ENCODE peak calls at places on chromosomes 16 and 17, in eight cellular contexts. O, U, R, F, Y, K, Z and N are unnamed samples.

GRCh38 chr16:72372082-72372615 is 200.2 kb upstream of the PMFBP1 start:
- DNase-seq in R (no peak), F (no peak), Z (no peak), Y (no peak), O (peak; percentile 4), U (no peak), K (no peak), N (no peak)

GRCh38 chr17:15354256-15354655 is 12.9 kb upstream of the TEKT3 start:
- DNase-seq in F (no peak), O (no peak), K (no peak), Y (no peak), Z (no peak), R (no peak), U (no peak), N (no peak)

GRCh38 chr16:24748242-24748641 is 18.8 kb downstream of the TNRC6A start:
- DNase-seq in O (no peak), U (no peak), K (peak; percentile 41), Y (peak; percentile 93), Z (peak; percentile 97), R (no peak), F (peak; percentile 91), N (peak; percentile 88)

GRCh38 chr17:77783991-77784820 is 174.3 kb upstream of the TNRC6C start:
- DNase-seq in R (no peak), Y (no peak), O (no peak), F (no peak), U (peak; percentile 87), K (no peak), Z (no peak), N (no peak)

GRCh38 chr16:48864055-48864454 is 254.1 kb upstream of the N4BP1 start:
- DNase-seq in Z (no peak), R (no peak), U (no peak), F (no peak), K (no peak), Y (no peak), O (no peak), N (no peak)

GRCh38 chr16:759110-759910 is 1.2 kb upstream of the MSLN start:
- DNase-seq in U (no peak), K (no peak), F (no peak), Z (no peak), R (no peak), Y (no peak), O (no peak), N (no peak)

GRCh38 chr16:58652741-58653140 is 23.1 kb upstream of the CNOT1 start:
- DNase-seq in K (no peak), F (peak; percentile 40), Y (peak; percentile 48), O (peak; percentile 56), Z (peak; percentile 60), U (no peak), R (peak; percentile 12), N (no peak)

GRCh38 chr16:2398520-2398919 is 30.7 kb upstream of the CCNF start:
- DNase-seq in O (no peak), K (no peak), Y (no peak), Z (no peak), U (no peak), R (no peak), F (no peak), N (no peak)

DNA sequence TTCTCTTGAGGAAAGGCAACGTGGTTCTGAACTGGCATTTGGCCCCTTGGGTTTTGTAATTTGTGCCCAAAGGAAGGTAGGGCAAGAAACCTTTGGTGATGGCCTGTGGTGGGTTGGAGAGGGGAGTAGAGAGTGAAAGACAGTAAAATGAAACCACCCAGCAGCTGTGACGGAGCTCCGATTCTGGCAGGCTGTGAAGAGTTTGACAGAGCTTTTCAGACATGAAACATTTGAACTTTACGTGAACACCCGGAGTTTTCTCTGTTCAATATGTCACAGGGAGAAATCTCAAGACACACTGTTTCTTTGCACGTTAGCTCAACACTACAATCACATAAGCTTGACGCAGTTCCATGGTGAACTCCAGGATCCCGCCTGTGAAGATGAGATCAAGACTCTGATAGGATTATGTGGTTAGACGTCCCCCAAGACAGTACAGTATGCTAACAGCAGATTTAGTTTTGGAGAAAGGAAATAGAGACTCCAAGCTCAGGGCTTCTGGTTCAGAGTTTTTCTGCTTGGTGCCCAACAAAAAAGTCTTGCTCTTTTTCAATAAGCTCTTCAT is 79.7 kb upstream of the CDH11 start:
- DNase-seq in K (no peak), Y (no peak), Z (peak; percentile 19), F (no peak), U (peak; percentile 63), R (no peak), O (no peak), N (no peak)
- H3K9ac ChIP-seq in K (no peak overlapping the region), Y (no peak overlapping the region), Z (no peak overlapping the region), F (peak overlapping the region; percentile 2), U (peak overlapping the region; percentile 28), R (no peak overlapping the region), O (no peak overlapping the region), N (no peak overlapping the region)

GRCh38 chr17:68698761-68699160 is 97.6 kb upstream of the FAM20A start:
- DNase-seq in Z (no peak), O (no peak), R (no peak), Y (peak; percentile 14), K (no peak), F (peak; percentile 26), U (no peak), N (no peak)

GRCh38 chr17:68700391-68700790 is 99.2 kb upstream of the FAM20A start:
- DNase-seq in F (no peak), Y (no peak), R (no peak), O (no peak), K (no peak), Z (no peak), U (no peak), N (no peak)

GRCh38 chr17:68704897-68705296 is 103.7 kb upstream of the FAM20A start:
- DNase-seq in U (no peak), R (no peak), O (no peak), Z (peak; percentile 41), F (peak; percentile 12), K (no peak), Y (peak; percentile 93), N (peak; percentile 37)

GRCh38 chr17:68697850-68698313 is 96.7 kb upstream of the FAM20A start:
- DNase-seq in K (no peak), U (no peak), R (no peak), F (peak; percentile 87), O (no peak), Z (peak; percentile 68), Y (peak; percentile 81), N (peak; percentile 91)

DNA sequence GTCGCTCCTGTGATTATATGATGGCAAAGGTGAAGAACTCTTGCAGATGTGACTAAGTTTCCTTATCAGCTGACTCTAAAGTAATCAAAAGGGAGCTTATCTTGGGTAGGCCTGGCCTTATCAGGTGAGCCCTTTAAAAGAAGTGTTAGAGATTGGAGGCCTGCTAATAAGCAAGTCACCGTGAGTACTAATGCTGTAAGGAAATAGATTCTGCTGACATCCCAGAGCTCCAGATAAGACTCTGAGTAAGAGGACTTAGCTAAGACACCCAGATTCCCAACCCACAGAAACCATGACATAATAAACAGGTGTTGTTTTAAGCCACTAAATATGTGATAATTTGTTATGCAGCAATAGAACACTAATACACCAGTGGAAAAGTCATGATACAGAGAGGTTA is 99.9 kb upstream of the FAM20A start:
- DNase-seq in F (no peak), K (no peak), U (no peak), O (no peak), R (no peak), Y (peak; percentile 32), Z (peak; percentile 23), N (no peak)
- H2AFZ ChIP-seq in F (no peak overlapping the region), K (no peak overlapping the region), U (no peak overlapping the region), O (no peak overlapping the region), R (no peak overlapping the region), Y (no peak overlapping the region), Z (no peak overlapping the region), N (no peak overlapping the region)

GRCh38 chr16:81797443-81797842 is 18.4 kb downstream of the PLCG2 start:
- DNase-seq in K (no peak), R (no peak), Z (no peak), U (peak; percentile 47), O (no peak), F (no peak), Y (no peak), N (peak; percentile 5)

GRCh38 chr16:81796585-81797346 is 17.7 kb downstream of the PLCG2 start:
- DNase-seq in U (no peak), R (no peak), F (no peak), Z (no peak), Y (peak; percentile 7), O (no peak), K (no peak), N (peak; percentile 39)

GRCh38 chr16:81796035-81796434 is 16.9 kb downstream of the PLCG2 start:
- DNase-seq in F (no peak), Y (no peak), O (no peak), R (no peak), Z (no peak), U (peak; percentile 24), K (no peak), N (no peak)

GRCh38 chr16:81798311-81799137 is 19.4 kb downstream of the PLCG2 start:
- DNase-seq in K (no peak), F (no peak), Z (no peak), R (no peak), U (no peak), Y (no peak), O (no peak), N (no peak)

DNA sequence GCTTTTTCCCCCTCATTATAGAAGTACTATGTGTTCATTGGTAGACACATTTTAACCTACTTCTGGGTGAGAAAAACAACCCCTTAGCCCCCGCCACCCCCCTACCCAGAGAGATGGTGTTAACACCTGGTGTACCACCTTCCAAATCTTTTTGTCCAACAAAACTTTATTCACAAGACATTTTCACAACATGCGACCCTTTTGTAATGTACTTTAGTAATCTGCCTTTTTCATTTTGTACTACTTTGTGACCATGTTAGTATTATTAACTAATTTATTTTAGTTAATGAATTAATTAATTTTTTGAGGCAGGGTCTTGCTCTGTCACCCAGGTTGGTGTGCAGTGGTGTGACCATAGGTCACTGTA is 20.0 kb downstream of the PLCG2 start:
- DNase-seq in O (no peak), Y (no peak), Z (no peak), R (no peak), K (no peak), U (no peak), F (no peak), N (no peak)
- H3K9ac ChIP-seq in O (no peak overlapping the region), Y (no peak overlapping the region), Z (no peak overlapping the region), R (no peak overlapping the region), K (no peak overlapping the region), U (no peak overlapping the region), F (no peak overlapping the region), N (no peak overlapping the region)

GRCh38 chr17:9845306-9845705 is 19.6 kb downstream of the GLP2R start:
- DNase-seq in K (no peak), Y (no peak), U (no peak), O (no peak), F (no peak), Z (no peak), R (no peak), N (no peak)

GRCh38 chr17:9843152-9844010 is 17.7 kb downstream of the GLP2R start:
- DNase-seq in O (no peak), Z (peak; percentile 24), F (peak; percentile 71), K (no peak), Y (peak; percentile 47), R (no peak), U (no peak), N (no peak)

GRCh38 chr17:9839433-9839832 is 13.7 kb downstream of the GLP2R start:
- DNase-seq in O (no peak), Y (peak; percentile 12), Z (peak; percentile 26), R (no peak), U (no peak), K (no peak), F (no peak), N (no peak)

GRCh38 chr17:9844153-9844552 is 18.4 kb downstream of the GLP2R start:
- DNase-seq in Z (no peak), O (no peak), F (no peak), U (no peak), R (no peak), K (no peak), Y (no peak), N (no peak)

DNA sequence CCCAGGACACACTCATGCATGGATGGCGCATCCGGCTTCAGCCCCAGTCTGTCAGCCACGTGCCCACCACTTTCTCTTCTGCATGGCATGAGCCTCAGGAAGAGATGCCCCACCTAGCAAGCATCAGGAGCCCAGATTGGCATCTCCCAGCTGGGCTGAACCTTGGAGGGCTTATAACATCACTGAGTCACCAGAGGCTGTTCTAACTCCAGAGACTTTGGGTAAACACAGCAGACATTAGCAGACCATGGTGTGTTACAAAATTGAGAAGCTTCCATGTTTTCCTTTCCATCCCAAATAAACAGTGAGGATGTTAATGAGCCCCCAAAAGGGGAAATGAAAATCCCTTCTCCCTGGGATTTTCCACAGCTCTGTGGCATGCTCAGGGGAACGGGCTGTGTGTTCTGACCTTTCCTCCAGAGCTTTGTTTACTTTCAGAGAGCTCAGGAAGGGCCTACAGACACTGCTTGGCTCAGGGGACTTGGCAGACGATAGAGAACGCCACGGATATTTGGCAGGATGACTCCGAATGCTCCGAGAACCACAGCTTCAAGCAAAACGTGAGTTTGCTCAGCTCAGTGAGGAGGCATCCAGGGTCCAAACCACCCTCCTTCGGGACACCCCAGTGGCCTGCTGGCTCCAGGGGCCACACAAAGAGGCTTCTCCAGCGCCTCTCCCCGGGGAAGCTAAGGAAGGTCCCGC is 16.5 kb downstream of the GLP2R start:
- DNase-seq in R (no peak), U (no peak), O (no peak), F (peak; percentile 91), K (no peak), Z (peak; percentile 77), Y (peak; percentile 62), N (no peak)
- H2AFZ ChIP-seq in R (no peak overlapping the region), U (no peak overlapping the region), O (no peak overlapping the region), F (no peak overlapping the region), K (no peak overlapping the region), Z (peak overlapping the region; percentile 61), Y (peak overlapping the region; percentile 86), N (peak overlapping the region; percentile 5)